ENCODE peak calls at places on chromosomes 2 and 18, in ten cellular contexts. B is NB4, O is fibroblast of mammary gland, A is fibroblast of lung, S is kidney, T is cardiac fibroblast, J is sigmoid colon, K is breast epithelium, V is GM06990, D is uterus. M is an unnamed sample.
A peak's percentile ranks its signal among the peaks of the same experiment; 100 is the strongest.

GRCh38 chr2:3529316-3530025 is 10.1 kb upstream of the ADI1 start:
- DNase-seq in D (no peak), T (no peak), B (no peak), O (no peak), V (no peak), S (no peak), K (no peak), J (no peak), A (no peak), M (no peak)

GRCh38 chr2:176155341-176156044 is 1.6 kb upstream of the HOXD3 start:
- DNase-seq in D (no peak), V (no peak), S (no peak), B (no peak), K (no peak), J (no peak), T (no peak), O (no peak), A (no peak), M (no peak)

GRCh38 chr2:231200805-231201474 is 2.5 kb downstream of the ARMC9 start:
- DNase-seq in O (peak; percentile 85), A (peak; percentile 27), V (no peak), D (no peak), J (peak; percentile 54), S (no peak), B (no peak), T (no peak), K (no peak), M (peak; percentile 51)

GRCh38 chr18:22900558-22901183 is 32.5 kb upstream of the RBBP8 start:
- DNase-seq in B (no peak), S (peak; percentile 64), A (peak; percentile 9), J (no peak), D (no peak), T (no peak), K (no peak), O (no peak), V (no peak), M (no peak)

GRCh38 chr2:232549655-232550350 is 554 bp downstream of the TIGD1 start:
- DNase-seq in S (no peak), A (no peak), K (no peak), T (no peak), D (no peak), O (peak; percentile 27), B (no peak), J (no peak), V (no peak), M (no peak)

GRCh38 chr18:79766308-79766707 is 31.4 kb upstream of the KCNG2 start:
- DNase-seq in S (no peak), O (no peak), D (no peak), V (no peak), B (no peak), T (no peak), J (peak; percentile 57), A (no peak), K (peak; percentile 31), M (no peak)

GRCh38 chr2:109549016-109549595 is 64.7 kb downstream of the SEPTIN10 start:
- DNase-seq in D (no peak), A (no peak), T (no peak), J (no peak), S (no peak), B (no peak), K (no peak), O (no peak), V (no peak), M (no peak)

GRCh38 chr2:74423226-74424095 is 1.9 kb downstream of the WDR54 start:
- DNase-seq in D (no peak), T (no peak), K (no peak), V (no peak), S (no peak), A (no peak), B (no peak), J (peak; percentile 64), O (no peak), M (no peak)

GRCh38 chr2:238893349-238894000 is 45.6 kb downstream of the TWIST2 start:
- DNase-seq in S (no peak), J (peak; percentile 84), T (no peak), V (no peak), O (no peak), D (no peak), K (no peak), B (no peak), A (no peak), M (no peak)

GRCh38 chr2:238890806-238891666 is 43.2 kb downstream of the TWIST2 start:
- DNase-seq in A (no peak), O (no peak), S (no peak), T (no peak), J (peak; percentile 69), V (no peak), B (no peak), D (no peak), K (no peak), M (no peak)

GRCh38 chr2:238890131-238890530 is 42.2 kb downstream of the TWIST2 start:
- DNase-seq in A (no peak), B (no peak), S (no peak), T (no peak), D (no peak), O (no peak), K (no peak), J (no peak), V (no peak), M (no peak)

GRCh38 chr2:238892796-238893195 is 44.9 kb downstream of the TWIST2 start:
- DNase-seq in T (no peak), B (no peak), K (no peak), J (no peak), S (no peak), D (peak; percentile 19), A (no peak), V (no peak), O (no peak), M (no peak)

DNA sequence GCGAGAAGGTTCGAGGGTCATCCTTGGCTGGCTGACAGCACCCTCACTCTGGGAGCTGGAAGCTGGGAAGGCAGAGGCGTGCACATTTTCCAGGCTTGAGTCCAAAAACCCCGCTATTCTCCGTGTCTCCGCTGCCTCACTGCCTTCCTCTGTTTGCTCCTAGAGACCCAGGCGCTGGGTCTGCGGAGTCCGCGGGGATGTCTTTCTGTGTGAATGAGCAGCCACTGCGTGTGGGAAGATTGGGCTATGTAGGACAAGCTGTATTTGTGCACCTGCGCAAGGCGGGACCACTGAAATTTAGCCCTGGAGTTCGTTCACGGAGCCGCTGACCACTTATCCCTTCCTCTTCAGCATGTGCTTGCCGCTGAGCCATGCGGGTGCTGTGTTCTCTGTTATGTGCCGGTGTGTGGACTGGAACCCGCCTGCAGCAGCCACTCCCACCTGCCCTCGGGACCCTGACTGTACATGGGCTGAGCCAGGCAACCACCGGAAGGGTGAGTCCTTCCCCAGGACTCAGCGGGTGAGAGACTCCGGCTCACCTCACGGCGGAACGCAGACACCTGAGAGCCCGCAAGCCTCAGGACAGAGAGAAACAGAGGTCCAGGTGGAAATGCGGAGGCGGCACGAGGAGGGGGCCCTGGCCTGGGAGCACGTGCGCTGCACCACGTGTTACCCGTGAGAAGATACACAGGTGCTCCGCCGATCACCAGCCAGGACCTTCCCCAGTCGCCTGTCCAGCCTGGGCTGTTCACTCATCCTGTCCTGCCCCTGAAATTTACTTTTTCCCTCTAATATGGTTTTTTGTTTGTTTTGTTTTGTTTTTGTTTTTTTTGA is 44.0 kb downstream of the TWIST2 start:
- DNase-seq in T (no peak), V (no peak), D (peak; percentile 40), O (no peak), K (no peak), A (no peak), J (no peak), S (no peak), B (no peak), M (no peak)
- H3K4me3 ChIP-seq in T (no peak overlapping the region), V (no peak overlapping the region), D (no peak overlapping the region), O (no peak overlapping the region), K (peak overlapping the region; percentile 23), A (no peak overlapping the region), J (peak overlapping the region; percentile 13), S (no peak overlapping the region), B (no peak overlapping the region), M (no peak overlapping the region)

GRCh38 chr2:239275037-239275685 is 125.7 kb downstream of the HDAC4 start:
- DNase-seq in S (peak; percentile 90), B (peak; percentile 97), A (peak; percentile 98), V (peak; percentile 63), D (peak; percentile 65), T (peak; percentile 98), J (peak; percentile 87), K (peak; percentile 64), O (peak; percentile 99), M (peak; percentile 94)
- TF ChIP-seq CTCF in S (no peak), B (no peak), A (no peak), V (peak; percentile 18), D (no peak), T (no peak), J (no peak), K (no peak), O (no peak), M (no peak)

DNA sequence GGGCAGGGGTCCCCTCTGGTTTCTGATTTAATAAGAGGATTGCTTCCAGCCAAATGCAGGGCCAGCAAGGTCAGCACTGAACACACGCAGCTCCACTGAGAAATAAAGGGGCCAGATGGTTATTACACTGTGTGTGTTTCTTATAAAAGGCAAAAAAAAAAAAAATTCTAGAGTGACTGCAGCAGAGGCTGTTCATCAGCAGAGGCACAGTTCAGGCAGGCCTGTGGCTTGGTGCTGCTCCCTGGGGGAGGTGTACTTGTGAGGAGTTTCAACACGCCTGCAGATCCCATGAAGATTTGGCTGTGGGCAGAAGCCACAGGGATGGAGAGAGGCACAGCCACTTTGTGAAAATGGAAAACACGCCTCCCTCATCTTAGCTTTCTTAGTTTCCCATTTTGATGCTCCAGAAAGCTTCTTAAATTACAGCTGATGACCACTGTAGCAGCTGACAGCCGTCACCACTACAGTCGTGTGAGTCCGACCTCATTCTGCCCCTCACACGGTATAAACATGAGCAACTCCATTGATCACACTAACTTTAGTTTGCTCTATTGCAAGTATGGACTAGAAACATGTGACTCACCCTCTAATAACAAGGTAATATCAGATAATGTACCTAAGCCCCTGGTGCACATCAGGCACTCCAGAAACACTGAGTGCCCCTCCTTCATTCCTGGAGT is 726.5 kb upstream of the RAB6C start:
- DNase-seq in S (no peak), J (no peak), O (no peak), A (no peak), T (no peak), B (peak; percentile 6), D (no peak), V (no peak), K (no peak), M (no peak)
- H3K4me3 ChIP-seq in S (no peak overlapping the region), J (no peak overlapping the region), O (no peak overlapping the region), A (no peak overlapping the region), T (no peak overlapping the region), B (no peak overlapping the region), D (no peak overlapping the region), V (no peak overlapping the region), K (no peak overlapping the region), M (no peak overlapping the region)

GRCh38 chr2:127069003-127069402 is 38.0 kb downstream of the BIN1 start:
- DNase-seq in V (no peak), A (no peak), O (no peak), S (no peak), D (no peak), B (no peak), K (no peak), J (no peak), T (no peak), M (no peak)

GRCh38 chr2:127066942-127067341 is 40.0 kb downstream of the BIN1 start:
- DNase-seq in K (no peak), V (no peak), D (peak; percentile 84), O (peak; percentile 93), J (peak; percentile 89), A (peak; percentile 96), T (peak; percentile 83), B (no peak), S (no peak), M (no peak)

GRCh38 chr2:127068351-127068741 is 38.6 kb downstream of the BIN1 start:
- DNase-seq in D (no peak), A (no peak), J (no peak), B (no peak), T (no peak), K (no peak), S (no peak), V (no peak), O (no peak), M (no peak)

GRCh38 chr2:127065932-127066318 is 41.0 kb downstream of the BIN1 start:
- DNase-seq in O (no peak), V (no peak), T (no peak), B (no peak), K (no peak), A (no peak), S (no peak), J (no peak), D (no peak), M (no peak)

GRCh38 chr2:127067620-127068350 is 39.2 kb downstream of the BIN1 start:
- DNase-seq in D (peak; percentile 79), B (peak; percentile 79), J (peak; percentile 87), A (peak; percentile 64), O (peak; percentile 74), V (no peak), K (no peak), S (peak; percentile 88), T (peak; percentile 74), M (no peak)
- TF ChIP-seq CTCF in D (peak; percentile 77), B (peak; percentile 95), J (peak; percentile 78), A (peak; percentile 94), O (peak; percentile 91), V (peak; percentile 80), K (peak; percentile 50), S (peak; percentile 72), T (peak; percentile 96), M (peak; percentile 93)